ENCODE peak calls at places on chromosomes 12 and 14, in nine cellular contexts. D, A, O, C, S, Z, I, Y and T are unnamed samples.

GRCh38 chr12:79508622-79509021 is 182.1 kb downstream of the PAWR start:
- DNase-seq in D (no peak), A (no peak), O (no peak), C (no peak), S (no peak), Z (no peak), I (no peak), Y (no peak), T (no peak)

GRCh38 chr14:94619297-94619696 is 7.1 kb downstream of the SERPINA3 start:
- DNase-seq in D (no peak), A (no peak), O (no peak), C (no peak), S (no peak), Z (no peak), I (no peak), Y (no peak), T (no peak)

GRCh38 chr12:53483979-53484377 is 15.3 kb downstream of the MAP3K12 start:
- DNase-seq in D (no peak), A (no peak), O (no peak), C (no peak), S (no peak), Z (no peak), I (no peak), Y (no peak), T (no peak)

GRCh38 chr12:68841717-68842116 is 33.7 kb downstream of the MDM2 start:
- DNase-seq in D (no peak), A (no peak), O (no peak), C (no peak), S (no peak), Z (no peak), I (no peak), Y (no peak), T (no peak)

GRCh38 chr12:113844495-113845175 is 121.5 kb downstream of the RBM19 start:
- DNase-seq in D (no peak), A (no peak), O (no peak), C (no peak), S (no peak), Z (no peak), I (no peak), Y (no peak), T (no peak)

GRCh38 chr12:124205405-124205804 is 89.5 kb upstream of the RFLNA start:
- DNase-seq in D (no peak), A (no peak), O (no peak), C (no peak), S (no peak), Z (no peak), I (no peak), Y (no peak), T (no peak)

GRCh38 chr12:4307593-4308333 is 13.2 kb upstream of the TIGAR start:
- DNase-seq in D (peak), A (peak), O (peak), C (peak), S (peak), Z (no peak), I (peak), Y (no peak), T (peak)

GRCh38 chr12:48822139-48822538 is 3.8 kb downstream of the CACNB3 start:
- DNase-seq in D (no peak), A (no peak), O (no peak), C (no peak), S (no peak), Z (no peak), I (no peak), Y (no peak), T (no peak)

GRCh38 chr12:6667559-6668210 is 4.8 kb upstream of the ING4 start:
- DNase-seq in D (peak), A (no peak), O (no peak), C (no peak), S (no peak), Z (no peak), I (no peak), Y (no peak), T (no peak)

GRCh38 chr12:83865431-83865830 is 1047.2 kb downstream of the SLC6A15 start:
- DNase-seq in D (peak), A (no peak), O (no peak), C (no peak), S (no peak), Z (no peak), I (no peak), Y (no peak), T (no peak)

GRCh38 chr12:102095677-102096263 is 24.1 kb downstream of the NUP37 start:
- DNase-seq in D (peak), A (no peak), O (peak), C (no peak), S (no peak), Z (no peak), I (no peak), Y (no peak), T (no peak)
- TF ChIP-seq CTCF in D (peak), A (peak), O (peak), C (peak), S (peak), Z (peak), I (no peak), Y (peak), T (peak)

GRCh38 chr12:110048242-110049027 is at the start of gene C12orf76:
- DNase-seq in D (peak), A (peak), O (peak), C (peak), S (peak), Z (peak), I (peak), Y (peak), T (peak)
- TF ChIP-seq CTCF in D (no peak), A (no peak), O (peak), C (no peak), S (peak), Z (no peak), I (no peak), Y (no peak), T (no peak)

GRCh38 chr12:89179983-89180382 is 172.3 kb downstream of the DUSP6 start:
- DNase-seq in D (peak), A (no peak), O (peak), C (no peak), S (no peak), Z (no peak), I (no peak), Y (no peak), T (no peak)

GRCh38 chr12:89179245-89179644 is 173.1 kb downstream of the DUSP6 start:
- DNase-seq in D (peak), A (no peak), O (no peak), C (no peak), S (no peak), Z (no peak), I (no peak), Y (no peak), T (no peak)

GRCh38 chr12:89180496-89180895 is 171.8 kb downstream of the DUSP6 start:
- DNase-seq in D (no peak), A (no peak), O (no peak), C (no peak), S (no peak), Z (no peak), I (no peak), Y (no peak), T (no peak)

GRCh38 chr12:89183985-89184435 is 168.3 kb downstream of the DUSP6 start:
- DNase-seq in D (peak), A (no peak), O (no peak), C (peak), S (peak), Z (no peak), I (peak), Y (no peak), T (no peak)

GRCh38 chr12:89181271-89181920 is 170.9 kb downstream of the DUSP6 start:
- DNase-seq in D (peak), A (no peak), O (peak), C (peak), S (no peak), Z (no peak), I (no peak), Y (no peak), T (no peak)
- TF ChIP-seq CTCF in D (no peak), A (no peak), O (no peak), C (no peak), S (no peak), Z (no peak), I (no peak), Y (no peak), T (no peak)

GRCh38 chr14:51317373-51317772 is 77.3 kb downstream of the TMX1 start:
- DNase-seq in D (no peak), A (no peak), O (no peak), C (no peak), S (no peak), Z (no peak), I (no peak), Y (no peak), T (no peak)
- TF ChIP-seq CTCF in D (no peak), A (no peak), O (no peak), C (no peak), S (no peak), Z (no peak), I (no peak), Y (no peak), T (no peak)

GRCh38 chr14:59918824-59919581 is 941 bp upstream of the LRRC9 start:
- DNase-seq in D (peak), A (no peak), O (peak), C (no peak), S (peak), Z (no peak), I (no peak), Y (peak), T (no peak)
- TF ChIP-seq CTCF in D (peak), A (peak), O (peak), C (peak), S (peak), Z (no peak), I (peak), Y (peak), T (peak)

DNA sequence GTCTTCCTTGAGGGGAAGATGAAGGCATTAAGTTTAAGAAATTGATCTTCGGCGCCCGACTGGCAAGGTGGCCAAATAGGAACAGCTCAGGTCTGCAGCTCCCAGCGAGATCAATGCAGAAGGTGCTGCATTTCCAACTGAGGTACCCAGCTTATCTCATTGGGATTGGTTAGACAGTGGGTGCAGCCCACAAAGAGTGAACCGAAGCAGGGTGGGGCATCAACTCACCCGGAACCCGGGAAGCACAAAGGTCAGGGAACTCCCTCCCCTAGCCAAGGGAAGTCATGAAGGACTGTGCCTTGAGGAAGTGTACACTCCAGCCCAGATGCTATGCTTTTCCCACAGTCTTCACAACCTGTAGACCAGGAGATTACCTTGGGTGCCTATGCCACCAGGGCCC is 45.2 kb upstream of the AVPR1A start:
- DNase-seq in D (no peak), A (no peak), O (no peak), C (no peak), S (no peak), Z (no peak), I (no peak), Y (no peak), T (no peak)
- TF ChIP-seq CTCF in D (no peak), A (no peak), O (no peak), C (no peak), S (no peak), Z (no peak), I (no peak), Y (no peak), T (no peak)

DNA sequence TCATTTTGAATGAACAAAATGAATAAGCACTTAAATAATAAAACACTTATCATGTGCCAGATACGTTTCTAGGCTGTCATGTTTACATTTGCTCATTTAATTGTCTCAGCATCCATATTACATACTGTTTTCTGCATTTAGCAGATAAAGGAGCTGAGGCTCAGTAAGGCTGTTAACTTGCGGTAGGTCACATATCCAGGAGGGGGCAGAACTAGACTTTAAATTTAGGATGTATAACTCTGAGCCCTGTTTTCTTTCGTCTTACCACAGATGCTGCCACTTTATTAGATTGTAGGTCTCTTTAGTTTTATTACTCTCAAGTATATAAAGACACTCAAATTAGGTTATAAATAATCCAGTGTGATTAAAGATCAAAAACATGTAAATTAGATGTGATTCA is 17.7 kb downstream of the IRAK4 start:
- DNase-seq in D (peak), A (no peak), O (peak), C (no peak), S (no peak), Z (no peak), I (no peak), Y (no peak), T (no peak)
- TF ChIP-seq CTCF in D (peak), A (peak), O (peak), C (peak), S (peak), Z (peak), I (no peak), Y (peak), T (peak)

DNA sequence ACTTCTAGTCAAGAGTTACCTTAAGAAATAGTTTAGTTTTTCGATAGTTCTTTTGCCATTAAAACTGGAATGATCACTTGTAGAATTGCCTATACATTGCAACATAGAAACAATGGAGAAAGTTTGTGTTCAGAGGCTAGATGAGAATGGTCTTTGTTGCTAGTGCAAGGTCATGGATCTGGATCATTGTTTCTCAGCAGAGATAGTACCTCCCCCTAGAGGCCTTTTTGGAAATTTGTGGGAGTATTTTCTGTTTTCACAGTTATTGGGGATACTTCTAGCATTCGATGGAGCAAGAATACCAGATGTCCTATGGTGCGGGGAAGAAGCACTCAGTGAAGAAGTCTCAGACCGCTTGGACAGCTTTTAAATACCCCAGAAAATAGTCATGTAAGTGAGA is 138.8 kb upstream of the HMGA2 start:
- DNase-seq in D (peak), A (no peak), O (peak), C (no peak), S (no peak), Z (no peak), I (no peak), Y (no peak), T (no peak)
- TF ChIP-seq CTCF in D (peak), A (peak), O (peak), C (peak), S (peak), Z (peak), I (peak), Y (no peak), T (peak)